ENCODE peak calls at places on chromosome 10, in six cellular contexts. W is AG08395; K is activated naive CD4-positive, alpha-beta T cell treated with anti-CD3 and anti-CD28 coated beads, Interleukin-2, amount 50 U/mL, for 16 hours; V is activated CD8-positive, alpha-beta T cell treated with anti-CD3 and anti-CD28 coated beads for 36 hours; A is HEK293T; H is fibroblast of the aortic adventitia. X is an unnamed sample.
A peak's percentile ranks its signal among the peaks of the same experiment; 100 is the strongest.

GRCh38 chr10:30587522-30588031 is 42.0 kb downstream of the LYZL2 start:
- DNase-seq in A (no peak), K (no peak), H (no peak), W (no peak), V (no peak), X (no peak)

GRCh38 chr10:80275756-80276155 is 13.7 kb downstream of the MAT1A start:
- DNase-seq in W (no peak), K (no peak), H (no peak), V (no peak), A (no peak), X (no peak)

GRCh38 chr10:64033710-64034109 is 512.5 kb downstream of the REEP3 start:
- DNase-seq in W (no peak), V (no peak), A (no peak), K (no peak), H (no peak), X (no peak)

GRCh38 chr10:71968553-71969474 is 4.6 kb downstream of the CHST3 start:
- DNase-seq in K (no peak), A (no peak), W (peak; percentile 28), V (no peak), H (no peak), X (no peak)

GRCh38 chr10:102645741-102646609 is 1.7 kb downstream of the TRIM8 start:
- DNase-seq in H (peak; percentile 95), A (no peak), K (peak; percentile 71), W (peak; percentile 87), V (peak; percentile 92), X (no peak)

GRCh38 chr10:19097151-19097550 is 48.5 kb downstream of the MALRD1 start:
- DNase-seq in K (no peak), H (no peak), W (no peak), A (no peak), V (no peak), X (no peak)

GRCh38 chr10:104096692-104097091 is 11.0 kb upstream of the COL17A1 start:
- DNase-seq in W (no peak), H (no peak), K (no peak), A (no peak), V (no peak), X (no peak)

GRCh38 chr10:88076027-88076880 is 212.8 kb downstream of the PTEN start:
- DNase-seq in K (no peak), W (no peak), H (no peak), V (no peak), A (no peak), X (no peak)